ENCODE peak calls at places on chromosomes 7 and 10, in four cellular contexts. X is CD4-positive, alpha-beta T cell; L is fibroblast of mammary gland; I is transverse colon. C is an unnamed sample.

GRCh38 chr7:17548014-17548653 is 249.7 kb downstream of the AHR start:
- DNase-seq in X (no peak), I (no peak), L (no peak), C (no peak)

GRCh38 chr7:114413741-114414140 is 874 bp upstream of the FOXP2 start:
- DNase-seq in L (no peak), I (no peak), X (no peak), C (peak)

GRCh38 chr7:116232402-116232749 is 22.0 kb downstream of the TES start:
- DNase-seq in X (no peak), L (peak), I (no peak), C (peak)

GRCh38 chr7:40199076-40199802 is 64.4 kb downstream of the SUGCT start:
- DNase-seq in L (peak), X (no peak), I (no peak), C (peak)

GRCh38 chr10:78371118-78371517 is 337.5 kb downstream of the RPS24 start:
- DNase-seq in L (no peak), X (no peak), I (no peak), C (peak)

GRCh38 chr7:12052211-12052610 is 158.9 kb upstream of the TMEM106B start:
- DNase-seq in X (no peak), I (no peak), L (no peak), C (no peak)

GRCh38 chr10:10878944-10879343 is 138.7 kb upstream of the CELF2 start:
- DNase-seq in X (no peak), L (no peak), I (no peak), C (no peak)

GRCh38 chr7:2968616-2969397 is 74.9 kb downstream of the CARD11 start:
- DNase-seq in I (no peak), L (no peak), X (no peak), C (no peak)

GRCh38 chr10:31602541-31603244 is 283.7 kb downstream of the ZEB1 start:
- DNase-seq in X (no peak), L (peak), I (peak), C (peak)

GRCh38 chr7:877312-878232 is 1.2 kb downstream of the GET4 start:
- DNase-seq in L (no peak), X (no peak), I (peak), C (no peak)

GRCh38 chr7:150988230-150989226 is 2.3 kb upstream of the NOS3 start:
- DNase-seq in I (peak), X (peak), L (no peak), C (no peak)

GRCh38 chr7:5589819-5590595 is 166.4 kb upstream of the TNRC18 start:
- DNase-seq in L (no peak), I (no peak), X (no peak), C (no peak)

GRCh38 chr7:107890493-107890961 is 456 bp upstream of the DLD start:
- DNase-seq in L (no peak), I (no peak), X (no peak), C (no peak)

GRCh38 chr7:47757946-47758371 is 176.0 kb upstream of the TNS3 start:
- DNase-seq in X (no peak), I (peak), L (peak), C (peak)

GRCh38 chr7:1360521-1360971 is 98.7 kb downstream of the MICALL2 start:
- DNase-seq in I (no peak), L (no peak), X (no peak), C (no peak)

GRCh38 chr10:63976538-63976937 is 455.3 kb downstream of the REEP3 start:
- DNase-seq in L (peak), X (no peak), I (peak), C (peak)

C was measured in fibroblast of the aortic adventitia.